ENCODE peak calls at places on chromosomes 12 and 14, in ten cellular contexts. H is tibial artery; V is cardiac muscle cell; K is uterus; U is ascending aorta; X is naive thymus-derived CD4-positive, alpha-beta T cell; Z is Panc1; R is tibial nerve; B is heart left ventricle; Q is suprapubic skin. D is an unnamed sample. For H3K4me1 and H3K36me3, the result is how much of the 10 kb centered on the place peaks cover.

GRCh38 chr12:85626031-85626781 is 210.0 kb downstream of the RASSF9 start:
- DNase-seq in K (no peak), Q (no peak), R (no peak), B (no peak), H (no peak), U (no peak), X (no peak), V (peak), Z (no peak), D (no peak)

GRCh38 chr12:69091447-69092022 is 147.8 kb upstream of the CPSF6 start:
- DNase-seq in R (no peak), V (no peak), U (no peak), Z (no peak), H (no peak), Q (no peak), B (no peak), K (no peak), X (no peak), D (no peak)

GRCh38 chr12:24025153-24025798 is 75.8 kb upstream of the SOX5 start:
- DNase-seq in H (no peak), R (no peak), B (no peak), X (no peak), V (no peak), U (no peak), K (no peak), Q (no peak), Z (no peak), D (no peak)

GRCh38 chr14:30610719-30611388 is 11.3 kb upstream of the SCFD1 start:
- DNase-seq in K (peak), V (peak), H (no peak), Z (no peak), Q (no peak), R (no peak), U (no peak), B (peak), X (peak), D (no peak)

GRCh38 chr12:50751921-50752721 is 11.8 kb upstream of the ATF1 start:
- DNase-seq in Z (no peak), Q (no peak), K (no peak), H (no peak), B (no peak), U (no peak), R (no peak), V (no peak), X (no peak), D (no peak)

GRCh38 chr12:20950248-20950647 is 139.7 kb downstream of the SLCO1B3 start:
- DNase-seq in V (peak), B (no peak), X (no peak), Q (no peak), K (no peak), U (no peak), Z (peak), H (no peak), R (no peak), D (peak)

GRCh38 chr14:54189358-54190354 is 207.2 kb upstream of the CDKN3 start:
- DNase-seq in U (no peak), B (no peak), X (no peak), V (peak), H (no peak), K (no peak), Q (no peak), Z (no peak), R (no peak), D (no peak)

GRCh38 chr14:94542111-94542810 is 19.0 kb upstream of the SERPINA4 start:
- DNase-seq in R (no peak), X (no peak), B (no peak), H (peak), K (no peak), Z (no peak), V (peak), U (peak), Q (no peak), D (no peak)

GRCh38 chr12:91883811-91884210 is 261.8 kb downstream of the BTG1 start:
- DNase-seq in H (no peak), V (no peak), B (no peak), Q (no peak), Z (no peak), K (no peak), R (no peak), U (no peak), X (no peak), D (no peak)

GRCh38 chr12:21797539-21797938 is 23.0 kb upstream of the KCNJ8 start:
- DNase-seq in B (no peak), R (no peak), X (no peak), H (no peak), V (no peak), K (no peak), Z (no peak), U (no peak), Q (no peak), D (no peak)

GRCh38 chr14:34732802-34733201 is 18.4 kb upstream of the CFL2 start:
- DNase-seq in Q (no peak), B (no peak), Z (no peak), X (no peak), U (no peak), V (no peak), K (no peak), R (no peak), H (no peak), D (no peak)

GRCh38 chr12:21526053-21526452 is at the start of gene SPX:
- DNase-seq in X (no peak), K (no peak), H (no peak), Q (no peak), V (peak), Z (no peak), B (no peak), U (no peak), R (no peak), D (no peak)

GRCh38 chr14:90536092-90536491 is 139.3 kb downstream of the CALM1 start:
- DNase-seq in V (peak), B (peak), H (no peak), Z (no peak), R (no peak), U (no peak), Q (no peak), K (no peak), X (no peak), D (no peak)

GRCh38 chr12:95820096-95820703 is 29.6 kb upstream of the NTN4 start:
- DNase-seq in V (peak), B (no peak), H (no peak), Z (no peak), R (no peak), X (no peak), Q (no peak), K (peak), U (no peak), D (no peak)

GRCh38 chr12:122366685-122367475 is 55.6 kb downstream of the CLIP1 start:
- DNase-seq in Z (peak), B (no peak), R (peak), X (no peak), V (peak), U (no peak), H (no peak), K (peak), Q (no peak), D (no peak)

GRCh38 chr12:49331360-49332222 is 5.4 kb downstream of the C1QL4 start:
- DNase-seq in R (peak), V (peak), B (no peak), Z (no peak), Q (peak), X (no peak), K (peak), H (peak), U (peak), D (no peak)

GRCh38 chr12:53785161-53785560 is 33.4 kb upstream of the CISTR start:
- DNase-seq in U (no peak), B (no peak), Q (no peak), X (no peak), H (no peak), R (no peak), K (no peak), Z (no peak), V (no peak), D (no peak)

GRCh38 chr12:108576660-108577234 is 14.4 kb downstream of the ISCU start:
- DNase-seq in B (no peak), X (no peak), Z (no peak), H (no peak), Q (peak), U (peak), R (no peak), V (no peak), K (peak), D (no peak)

GRCh38 chr12:42326466-42327226 is 679 bp downstream of the PPHLN1 start:
- DNase-seq in V (peak), Q (no peak), R (no peak), Z (no peak), B (no peak), H (no peak), K (no peak), X (peak), U (no peak), D (peak)

GRCh38 chr12:100528471-100529139 is 44.9 kb upstream of the GAS2L3 start:
- DNase-seq in H (no peak), Z (no peak), B (no peak), U (no peak), K (no peak), V (no peak), Q (no peak), X (no peak), R (no peak), D (no peak)

GRCh38 chr14:73221945-73222344 is 15.4 kb upstream of the PAPLN start:
- DNase-seq in H (no peak), X (no peak), U (no peak), B (no peak), Q (no peak), R (no peak), K (no peak), Z (no peak), V (no peak), D (no peak)
- H3K27ac ChIP-seq in H (no peak), X (no peak), U (no peak), B (no peak), Q (no peak), R (peak), K (peak), Z (no peak), V (no peak), D (no peak)

DNA sequence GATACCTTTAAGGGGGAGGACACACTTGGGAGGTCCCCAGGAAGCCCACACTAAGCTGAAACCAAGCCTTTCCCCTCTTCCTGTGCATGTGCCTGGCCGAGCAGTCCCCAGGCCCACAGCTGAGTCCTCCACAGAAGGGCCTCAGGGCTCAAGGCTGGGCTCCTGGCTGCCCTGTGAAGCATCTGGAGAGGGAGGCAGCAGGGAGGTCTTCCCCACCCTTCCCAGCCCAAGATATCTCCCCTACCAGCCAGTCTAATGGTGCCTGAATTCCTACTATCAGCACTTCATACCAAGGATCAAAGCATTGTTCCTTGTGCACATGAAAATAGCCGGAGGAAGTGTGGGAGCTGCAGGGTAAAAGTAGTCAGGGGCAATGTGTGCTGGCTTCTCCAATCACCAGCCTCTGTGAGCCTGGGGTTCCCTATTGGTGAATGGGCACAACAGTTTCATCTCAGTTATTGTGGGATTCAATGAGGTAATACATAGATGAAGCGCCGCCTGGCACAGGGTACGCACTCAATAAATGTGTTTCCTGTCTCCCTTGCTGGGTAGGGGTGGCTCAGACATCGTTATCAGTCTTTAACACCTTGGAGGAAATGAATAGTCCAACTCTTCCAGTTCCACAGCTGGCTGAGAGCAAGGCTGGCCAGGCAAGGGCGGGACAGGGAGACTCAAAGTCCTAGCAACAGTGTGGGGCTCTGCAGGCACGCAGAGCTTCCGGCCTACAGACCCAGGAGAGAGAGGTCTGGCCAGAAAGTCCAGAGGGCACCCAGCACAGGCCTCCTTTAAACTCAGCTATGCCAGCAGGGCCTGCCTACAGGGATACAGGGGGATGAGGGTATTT is 39.1 kb upstream of the PNMA1 start:
- DNase-seq in X (peak), R (no peak), H (no peak), Q (peak), K (peak), B (no peak), V (peak), Z (no peak), U (no peak), D (peak)
- H3K4me1 ChIP-seq in X (half or more), R (half or more), H (half or more), Q (half or more), K (half or more), B (half or more), V (under half), Z (half or more), U (half or more), D (half or more)

DNA sequence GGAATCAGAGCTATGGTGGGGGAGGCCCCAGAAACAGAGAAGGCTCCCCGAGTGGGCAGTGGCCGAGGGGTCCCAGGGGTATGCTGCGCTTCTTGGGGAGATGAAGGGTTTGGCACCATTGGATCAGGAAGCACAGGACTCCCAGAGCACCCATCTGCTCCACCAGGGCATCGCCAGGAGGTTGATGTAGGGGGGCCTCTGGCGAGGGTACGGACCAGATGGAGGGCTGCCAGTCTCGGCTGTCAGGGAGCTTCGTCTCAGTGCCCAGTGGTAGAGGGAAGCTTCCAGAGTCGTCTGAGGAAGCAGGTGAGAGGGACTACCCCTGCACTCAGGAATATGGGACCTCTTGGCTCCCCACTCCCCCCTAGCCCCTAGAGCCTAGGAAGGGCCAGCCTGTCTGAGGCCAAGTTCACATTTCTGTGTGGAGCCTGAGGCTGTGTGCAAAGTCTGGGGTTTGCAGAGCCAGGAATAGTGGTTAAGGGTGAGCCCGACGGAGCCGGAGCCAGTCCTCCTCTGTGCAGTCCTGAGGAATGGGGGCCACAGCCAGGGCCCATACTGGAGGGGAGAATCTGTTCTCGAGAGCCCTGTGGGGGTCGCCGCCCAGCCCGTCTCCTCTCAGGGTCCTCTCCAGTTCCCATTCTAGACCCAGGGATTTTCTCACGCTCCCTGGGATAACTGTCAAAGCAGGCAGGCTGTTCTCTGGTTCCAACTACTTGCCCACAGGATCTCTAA is 10.2 kb downstream of the SLC48A1 start:
- DNase-seq in H (no peak), K (no peak), U (no peak), R (no peak), X (no peak), Z (no peak), B (no peak), Q (no peak), V (no peak), D (no peak)
- H3K36me3 ChIP-seq in H (half or more), K (under half), U (half or more), R (under half), X (half or more), Z (under half), B (half or more), Q (half or more), V (under half), D (under half)

GRCh38 chr12:3200779-3201738 is 123.9 kb downstream of the TSPAN9 start:
- DNase-seq in V (peak), X (no peak), U (no peak), K (no peak), Q (no peak), H (no peak), B (no peak), R (no peak), Z (no peak), D (no peak)

GRCh38 chr12:3199551-3200031 is 122.4 kb downstream of the TSPAN9 start:
- DNase-seq in V (peak), X (no peak), Q (no peak), Z (no peak), U (no peak), B (peak), H (no peak), K (no peak), R (no peak), D (no peak)

GRCh38 chr12:3201741-3202500 is 124.7 kb downstream of the TSPAN9 start:
- DNase-seq in Q (no peak), R (no peak), B (peak), K (no peak), V (peak), U (no peak), H (no peak), Z (no peak), X (no peak), D (no peak)

GRCh38 chr12:3202734-3203446 is 125.7 kb downstream of the TSPAN9 start:
- DNase-seq in X (peak), V (peak), B (peak), U (peak), Q (no peak), K (peak), H (no peak), Z (peak), R (no peak), D (peak)

DNA sequence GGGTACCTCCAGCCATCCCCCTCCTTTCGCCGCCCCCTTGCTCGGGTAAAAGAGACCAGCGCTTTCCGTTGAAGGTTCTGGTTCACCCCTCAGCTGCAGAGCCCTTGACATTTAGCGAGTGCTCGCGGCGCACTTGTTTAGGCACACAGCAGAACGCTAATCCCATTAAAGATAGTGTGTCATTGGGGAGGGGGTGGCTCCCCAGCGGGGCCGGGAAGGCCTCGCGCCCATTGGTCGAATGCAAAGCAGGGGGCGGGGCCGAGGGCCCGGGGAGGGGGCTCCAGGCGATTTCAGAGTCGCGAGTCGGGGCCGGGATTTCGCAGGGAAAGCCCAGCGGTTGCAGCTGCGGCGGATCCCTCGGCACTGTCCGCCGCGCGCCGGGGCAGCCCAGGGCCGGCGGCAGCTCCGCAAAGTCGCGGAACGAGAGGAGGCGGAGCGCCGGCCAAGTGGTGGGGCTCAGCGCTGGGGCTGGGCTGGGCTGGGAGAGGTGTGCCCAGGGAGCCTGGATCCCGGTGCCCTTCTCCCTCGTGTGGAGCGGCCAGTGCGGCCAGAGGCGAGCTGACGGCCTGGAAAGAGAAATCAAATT is 122.9 kb downstream of the TSPAN9 start:
- DNase-seq in U (no peak), B (peak), X (no peak), K (no peak), Q (no peak), V (peak), R (no peak), Z (no peak), H (no peak), D (no peak)
- H3K27ac ChIP-seq in U (peak), B (peak), X (no peak), K (peak), Q (no peak), V (peak), R (peak), Z (no peak), H (peak), D (no peak)

DNA sequence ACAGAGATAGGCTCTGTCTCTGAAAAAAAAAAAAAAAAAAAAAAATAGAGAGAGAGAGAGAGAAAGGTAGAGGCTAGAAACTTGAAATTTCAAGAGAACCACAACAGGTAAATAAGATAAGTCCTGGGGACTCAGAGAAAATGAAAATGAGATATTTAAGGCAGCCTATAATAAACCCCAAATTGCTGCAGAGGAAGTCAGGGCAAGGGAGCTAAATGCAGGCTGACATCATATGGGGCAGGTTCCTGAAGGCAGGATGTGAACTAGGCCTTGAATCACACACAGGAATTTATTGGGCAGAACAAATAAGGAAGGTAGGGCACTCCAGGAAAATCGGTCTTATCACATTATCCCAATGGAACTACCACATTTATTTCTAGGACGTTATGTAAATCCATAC is 54.9 kb upstream of the NUDT4 start:
- DNase-seq in Z (no peak), Q (no peak), H (no peak), K (no peak), B (no peak), U (no peak), V (no peak), R (no peak), X (no peak), D (no peak)
- H3K4me1 ChIP-seq in Z (under half), Q (under half), H (under half), K (under half), B (under half), U (under half), V (under half), R (under half), X (under half), D (under half)

DNA sequence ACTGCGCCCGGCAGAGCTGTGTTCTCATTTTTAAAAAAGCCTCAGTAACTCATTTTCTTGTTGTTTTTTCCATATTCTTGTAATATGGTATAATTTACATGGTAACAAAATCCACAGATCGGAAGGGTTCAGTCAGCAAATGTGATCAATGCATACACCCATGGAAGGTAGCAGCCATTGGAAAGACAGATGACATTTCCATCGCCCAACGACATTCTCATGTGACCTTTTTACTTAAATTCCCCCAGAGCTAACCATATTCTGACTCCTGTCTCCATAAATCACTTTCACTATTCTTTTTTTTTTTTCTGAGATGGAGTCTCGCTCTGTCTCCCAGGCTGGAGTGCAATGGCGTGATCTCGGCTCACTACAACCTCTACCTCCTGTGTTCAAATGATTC is 4.9 kb downstream of the PEBP1 start:
- DNase-seq in Z (no peak), V (no peak), R (no peak), U (no peak), Q (no peak), B (no peak), X (no peak), K (no peak), H (no peak), D (no peak)
- H3K36me3 ChIP-seq in Z (under half), V (under half), R (under half), U (half or more), Q (half or more), B (half or more), X (half or more), K (under half), H (half or more), D (under half)

GRCh38 chr14:23572841-23573240 is 5.2 kb upstream of the AP1G2 start:
- DNase-seq in X (no peak), U (peak), K (no peak), Z (no peak), H (no peak), R (no peak), B (no peak), V (no peak), Q (peak), D (no peak)
- H3K27ac ChIP-seq in X (no peak), U (no peak), K (no peak), Z (no peak), H (no peak), R (no peak), B (peak), V (no peak), Q (no peak), D (no peak)